ENCODE peak calls at places on chromosomes 13 and 19, in four cellular contexts. M, W, H and B are unnamed samples.

GRCh38 chr13:44231786-44232516 is 141.7 kb upstream of the SERP2 start:
- DNase-seq in H (peak; percentile 94), M (no peak), W (peak; percentile 55), B (no peak)

GRCh38 chr13:22800726-22801401 is 379.9 kb upstream of the SGCG start:
- DNase-seq in H (no peak), M (no peak), W (no peak), B (no peak)

GRCh38 chr13:52786747-52787146 is 47.1 kb upstream of the CNMD start:
- DNase-seq in H (no peak), M (no peak), W (no peak), B (no peak)

GRCh38 chr13:100738176-100738855 is 63.7 kb upstream of the TMTC4 start:
- DNase-seq in M (no peak), W (no peak), H (no peak), B (no peak)

GRCh38 chr13:50679321-50679720 is 164.2 kb downstream of the DLEU7 start:
- DNase-seq in H (no peak), W (no peak), M (no peak), B (no peak)

GRCh38 chr13:105572401-105572800 is 963.1 kb downstream of the EFNB2 start:
- DNase-seq in W (no peak), M (no peak), H (no peak), B (no peak)

GRCh38 chr19:55452381-55453325 is 8.8 kb downstream of the ISOC2 start:
- DNase-seq in H (no peak), M (peak; percentile 91), W (peak; percentile 95), B (no peak)

GRCh38 chr13:100984349-100984748 is 309.8 kb upstream of the TMTC4 start:
- DNase-seq in H (no peak), W (no peak), M (no peak), B (no peak)

GRCh38 chr13:35475131-35475959 is 1.1 kb downstream of the MAB21L1 start:
- DNase-seq in H (no peak), W (peak; percentile 44), M (peak; percentile 39), B (peak; percentile 22)

GRCh38 chr13:113879506-113880360 is 15.9 kb upstream of the GAS6 start:
- DNase-seq in M (peak; percentile 43), H (no peak), W (no peak), B (no peak)

GRCh38 chr13:29892149-29892548 is 41.7 kb upstream of the UBL3 start:
- DNase-seq in W (no peak), H (no peak), M (no peak), B (no peak)

GRCh38 chr13:109586509-109587346 is 199.7 kb downstream of the IRS2 start:
- DNase-seq in H (no peak), W (no peak), M (peak; percentile 59), B (no peak)

GRCh38 chr13:96982672-96983071 is 11.6 kb downstream of the OXGR1 start:
- DNase-seq in H (no peak), W (no peak), M (no peak), B (no peak)

GRCh38 chr13:95020298-95020987 is 280.8 kb downstream of the ABCC4 start:
- DNase-seq in H (peak; percentile 8), M (no peak), W (no peak), B (no peak)

GRCh38 chr19:21141787-21142464 is at the start of gene ZNF431:
- DNase-seq in M (peak; percentile 94), H (peak; percentile 85), W (peak; percentile 92), B (peak; percentile 87)
- TF ChIP-seq CTCF in M (no peak), H (no peak), W (no peak), B (no peak)

GRCh38 chr19:15550847-15551182 is 42.5 kb downstream of the CYP4F22 start:
- DNase-seq in W (peak; percentile 22), M (no peak), H (no peak), B (no peak)
- TF ChIP-seq CTCF in W (no peak), M (peak; percentile 23), H (no peak), B (no peak)

GRCh38 chr19:13103961-13104847 is 1.5 kb upstream of the LYL1 start:
- DNase-seq in M (peak; percentile 28), W (peak; percentile 82), H (no peak), B (peak; percentile 69)

GRCh38 chr19:13102666-13103584 is at the start of gene LYL1:
- DNase-seq in W (peak; percentile 67), M (peak; percentile 89), H (no peak), B (no peak)

GRCh38 chr19:13102416-13102665 is 317 bp downstream of the LYL1 start:
- DNase-seq in M (no peak), H (no peak), W (no peak), B (no peak)

GRCh38 chr19:13103585-13103923 is 896 bp upstream of the LYL1 start:
- DNase-seq in H (no peak), W (no peak), M (no peak), B (no peak)

DNA sequence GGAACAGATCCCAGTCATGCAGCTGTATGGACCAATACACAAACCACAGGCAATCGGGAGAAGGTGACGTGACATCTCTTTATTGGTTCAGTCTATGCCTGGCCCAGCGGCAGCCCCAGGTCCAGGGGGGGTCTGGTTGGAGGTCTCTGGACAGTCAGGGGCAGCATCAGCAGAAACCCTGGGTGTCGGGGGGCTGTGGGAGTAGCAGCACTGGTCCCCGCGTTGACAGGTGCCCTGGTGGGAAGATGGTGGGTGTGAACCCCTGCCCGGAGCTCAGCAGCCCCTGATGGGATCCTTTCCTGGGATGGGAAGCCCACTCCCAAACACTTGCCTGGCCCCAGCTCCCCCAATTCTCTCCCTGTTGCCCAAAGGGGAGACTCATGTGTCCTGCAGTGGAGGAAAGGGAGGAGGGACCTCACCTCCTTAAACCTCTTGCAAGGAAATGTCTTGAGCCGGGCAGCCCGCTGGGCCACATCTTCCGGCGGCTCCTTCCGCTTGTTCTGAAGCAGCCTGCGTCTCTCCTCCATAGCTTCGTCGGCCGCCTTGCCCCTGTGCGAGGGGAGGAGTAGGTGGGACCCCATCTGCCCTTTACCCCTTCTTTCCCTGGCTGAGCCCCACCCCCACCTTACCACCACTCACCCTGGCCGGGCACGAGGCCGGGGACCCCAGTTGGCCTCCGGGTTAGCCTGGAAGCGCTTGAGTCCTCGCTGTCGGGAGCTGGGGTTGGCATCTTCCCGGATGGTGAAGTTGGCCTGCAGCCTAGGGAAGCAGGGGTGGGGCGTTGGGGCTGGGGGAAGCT is 2.4 kb upstream of the LYL1 start:
- DNase-seq in W (no peak), H (no peak), M (no peak), B (no peak)
- TF ChIP-seq CTCF in W (no peak), H (no peak), M (no peak), B (peak; percentile 59)

DNA sequence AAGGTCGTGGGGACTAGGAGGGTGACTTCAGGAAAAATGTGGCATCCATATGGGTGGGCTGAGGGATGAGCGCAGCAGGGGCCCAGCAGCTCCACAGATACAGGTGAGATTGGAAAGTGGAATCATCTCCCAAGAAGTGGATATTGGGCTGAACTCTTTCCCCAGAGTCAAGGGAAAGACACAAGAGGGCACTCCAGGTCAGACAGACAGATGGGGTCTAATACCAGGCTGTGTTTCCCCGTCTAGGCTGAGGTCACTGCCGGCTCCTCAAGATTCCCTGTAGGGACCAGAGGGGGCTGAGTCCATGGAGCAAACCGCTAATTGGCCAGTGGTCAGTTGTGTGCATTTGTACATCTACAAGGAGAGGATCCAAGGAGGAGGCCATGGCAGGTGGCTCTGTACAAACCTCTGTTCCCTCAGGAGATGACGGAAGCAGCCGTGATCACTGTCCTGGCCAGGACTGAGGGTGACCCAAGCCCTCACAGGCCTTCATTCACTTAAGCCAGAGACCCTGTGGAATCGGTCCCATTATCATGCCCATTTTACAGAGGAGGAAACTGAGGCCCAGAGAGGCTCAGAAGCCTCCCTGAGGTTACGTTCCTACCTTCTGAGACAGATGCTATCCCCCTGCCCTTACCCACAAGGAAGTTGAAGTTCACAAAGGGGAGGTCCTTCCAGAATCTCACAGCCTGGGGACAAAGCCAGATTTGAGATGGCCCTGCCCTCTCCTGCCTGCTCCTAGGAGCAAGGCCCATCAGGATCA is 14.9 kb upstream of the IGLON5 start:
- DNase-seq in M (no peak), W (peak; percentile 42), H (no peak), B (no peak)
- TF ChIP-seq CTCF in M (peak; percentile 16), W (no peak), H (no peak), B (no peak)